ENCODE peak calls at places on chromosomes 5 and 9, in six cellular contexts. One of them, this sample, is unnamed.

GRCh38 chr9:118336167-118336951 is 632.2 kb downstream of the TLR4 start:
- DNase-seq in GM23338: no peak
- DNase-seq in CD8-positive, alpha-beta T cell: no peak
- DNase-seq in OCI-LY7: no peak
- DNase-seq in B cell: no peak
- DNase-seq in AG09309: no peak
- DNase-seq in this sample: no peak

GRCh38 chr9:134892221-134892620 is 11.6 kb downstream of the FCN2 start:
- DNase-seq in GM23338: no peak
- DNase-seq in CD8-positive, alpha-beta T cell: no peak
- DNase-seq in OCI-LY7: no peak
- DNase-seq in B cell: no peak
- DNase-seq in AG09309: no peak
- DNase-seq in this sample: no peak

GRCh38 chr9:78300209-78300608 is 3.3 kb downstream of the PSAT1 start:
- DNase-seq in GM23338: no peak
- DNase-seq in CD8-positive, alpha-beta T cell: no peak
- DNase-seq in OCI-LY7: no peak
- DNase-seq in B cell: no peak
- DNase-seq in AG09309: no peak
- DNase-seq in this sample: no peak

GRCh38 chr9:70218767-70219166 is 40.0 kb upstream of the SMC5 start:
- DNase-seq in GM23338: no peak
- DNase-seq in CD8-positive, alpha-beta T cell: no peak
- DNase-seq in OCI-LY7: no peak
- DNase-seq in B cell: no peak
- DNase-seq in AG09309: peak; percentile 45
- DNase-seq in this sample: no peak

GRCh38 chr9:136484153-136485048 is 1.6 kb upstream of the SEC16A start:
- DNase-seq in GM23338: no peak
- DNase-seq in CD8-positive, alpha-beta T cell: no peak
- DNase-seq in OCI-LY7: no peak
- DNase-seq in B cell: peak; percentile 54
- DNase-seq in AG09309: no peak
- DNase-seq in this sample: no peak

GRCh38 chr9:134607971-134608370 is 33.6 kb upstream of the COL5A1 start:
- DNase-seq in GM23338: no peak
- DNase-seq in CD8-positive, alpha-beta T cell: no peak
- DNase-seq in OCI-LY7: no peak
- DNase-seq in B cell: no peak
- DNase-seq in AG09309: no peak
- DNase-seq in this sample: no peak

GRCh38 chr5:83281658-83282057 is 189.9 kb upstream of the VCAN start:
- DNase-seq in GM23338: no peak
- DNase-seq in CD8-positive, alpha-beta T cell: no peak
- DNase-seq in OCI-LY7: no peak
- DNase-seq in B cell: no peak
- DNase-seq in AG09309: peak; percentile 87
- DNase-seq in this sample: no peak

GRCh38 chr5:173884402-173885053 is 3.6 kb upstream of the CPEB4 start:
- DNase-seq in GM23338: no peak
- DNase-seq in CD8-positive, alpha-beta T cell: peak; percentile 30
- DNase-seq in OCI-LY7: peak; percentile 52
- DNase-seq in B cell: peak; percentile 60
- DNase-seq in AG09309: no peak
- DNase-seq in this sample: peak; percentile 25

GRCh38 chr5:119435436-119436132 is 16.7 kb upstream of the HSD17B4 start:
- DNase-seq in GM23338: peak; percentile 86
- DNase-seq in CD8-positive, alpha-beta T cell: peak; percentile 60
- DNase-seq in OCI-LY7: peak; percentile 80
- DNase-seq in B cell: peak; percentile 91
- DNase-seq in AG09309: no peak
- DNase-seq in this sample: peak; percentile 50

GRCh38 chr9:133525677-133526076 is 918 bp upstream of the MYMK start:
- DNase-seq in GM23338: no peak
- DNase-seq in CD8-positive, alpha-beta T cell: no peak
- DNase-seq in OCI-LY7: no peak
- DNase-seq in B cell: no peak
- DNase-seq in AG09309: no peak
- DNase-seq in this sample: no peak

GRCh38 chr5:67272453-67273130 is 76.0 kb upstream of the CD180 start:
- DNase-seq in GM23338: no peak
- DNase-seq in CD8-positive, alpha-beta T cell: no peak
- DNase-seq in OCI-LY7: no peak
- DNase-seq in B cell: no peak
- DNase-seq in AG09309: no peak
- DNase-seq in this sample: no peak

GRCh38 chr9:86434039-86434726 is 80.0 kb upstream of the TUT7 start:
- DNase-seq in GM23338: peak; percentile 78
- DNase-seq in CD8-positive, alpha-beta T cell: no peak
- DNase-seq in OCI-LY7: peak; percentile 48
- DNase-seq in B cell: peak; percentile 14
- DNase-seq in AG09309: peak; percentile 66
- DNase-seq in this sample: peak; percentile 40

GRCh38 chr5:141668601-141669265 is 13.3 kb downstream of the ARAP3 start:
- DNase-seq in GM23338: no peak
- DNase-seq in CD8-positive, alpha-beta T cell: no peak
- DNase-seq in OCI-LY7: no peak
- DNase-seq in B cell: no peak
- DNase-seq in AG09309: no peak
- DNase-seq in this sample: no peak

GRCh38 chr9:68574150-68574549 is 33.5 kb upstream of the TMEM252 start:
- DNase-seq in GM23338: no peak
- DNase-seq in CD8-positive, alpha-beta T cell: no peak
- DNase-seq in OCI-LY7: peak; percentile 14
- DNase-seq in B cell: no peak
- DNase-seq in AG09309: no peak
- DNase-seq in this sample: no peak

GRCh38 chr5:97666767-97667166 is 483.7 kb upstream of the RIOK2 start:
- DNase-seq in GM23338: no peak
- DNase-seq in CD8-positive, alpha-beta T cell: no peak
- DNase-seq in OCI-LY7: no peak
- DNase-seq in B cell: no peak
- DNase-seq in AG09309: no peak
- DNase-seq in this sample: no peak

GRCh38 chr5:150623152-150623877 is 17.1 kb upstream of the SYNPO start:
- DNase-seq in GM23338: no peak
- DNase-seq in CD8-positive, alpha-beta T cell: no peak
- DNase-seq in OCI-LY7: no peak
- DNase-seq in B cell: peak; percentile 30
- DNase-seq in AG09309: no peak
- DNase-seq in this sample: peak; percentile 76

GRCh38 chr9:134323741-134324358 is 2.4 kb upstream of the RXRA start:
- DNase-seq in GM23338: no peak
- DNase-seq in CD8-positive, alpha-beta T cell: no peak
- DNase-seq in OCI-LY7: no peak
- DNase-seq in B cell: no peak
- DNase-seq in AG09309: no peak
- DNase-seq in this sample: no peak

GRCh38 chr5:133746834-133747233 is 134.5 kb upstream of the FSTL4 start:
- DNase-seq in GM23338: peak; percentile 72
- DNase-seq in CD8-positive, alpha-beta T cell: no peak
- DNase-seq in OCI-LY7: peak; percentile 41
- DNase-seq in B cell: peak; percentile 17
- DNase-seq in AG09309: no peak
- DNase-seq in this sample: no peak

GRCh38 chr9:74336161-74336560 is 161.0 kb upstream of the RORB start:
- DNase-seq in GM23338: no peak
- DNase-seq in CD8-positive, alpha-beta T cell: no peak
- DNase-seq in OCI-LY7: no peak
- DNase-seq in B cell: no peak
- DNase-seq in AG09309: no peak
- DNase-seq in this sample: no peak

GRCh38 chr5:112351225-112351624 is 67.9 kb downstream of the EPB41L4A start:
- DNase-seq in GM23338: no peak
- DNase-seq in CD8-positive, alpha-beta T cell: no peak
- DNase-seq in OCI-LY7: no peak
- DNase-seq in B cell: no peak
- DNase-seq in AG09309: no peak
- DNase-seq in this sample: no peak

GRCh38 chr5:88647901-88648300 is 235.1 kb downstream of the MEF2C start:
- DNase-seq in GM23338: no peak
- DNase-seq in CD8-positive, alpha-beta T cell: no peak
- DNase-seq in OCI-LY7: no peak
- DNase-seq in B cell: no peak
- DNase-seq in AG09309: no peak
- DNase-seq in this sample: no peak

GRCh38 chr9:122197882-122198281 is 30.9 kb downstream of the LHX6 start:
- DNase-seq in GM23338: no peak
- DNase-seq in CD8-positive, alpha-beta T cell: no peak
- DNase-seq in OCI-LY7: no peak
- DNase-seq in B cell: no peak
- DNase-seq in AG09309: no peak
- DNase-seq in this sample: no peak

GRCh38 chr5:127777957-127778356 is 74.8 kb downstream of the CCDC192 start:
- DNase-seq in GM23338: no peak
- DNase-seq in CD8-positive, alpha-beta T cell: no peak
- DNase-seq in OCI-LY7: no peak
- DNase-seq in B cell: no peak
- DNase-seq in AG09309: no peak
- DNase-seq in this sample: no peak

DNA sequence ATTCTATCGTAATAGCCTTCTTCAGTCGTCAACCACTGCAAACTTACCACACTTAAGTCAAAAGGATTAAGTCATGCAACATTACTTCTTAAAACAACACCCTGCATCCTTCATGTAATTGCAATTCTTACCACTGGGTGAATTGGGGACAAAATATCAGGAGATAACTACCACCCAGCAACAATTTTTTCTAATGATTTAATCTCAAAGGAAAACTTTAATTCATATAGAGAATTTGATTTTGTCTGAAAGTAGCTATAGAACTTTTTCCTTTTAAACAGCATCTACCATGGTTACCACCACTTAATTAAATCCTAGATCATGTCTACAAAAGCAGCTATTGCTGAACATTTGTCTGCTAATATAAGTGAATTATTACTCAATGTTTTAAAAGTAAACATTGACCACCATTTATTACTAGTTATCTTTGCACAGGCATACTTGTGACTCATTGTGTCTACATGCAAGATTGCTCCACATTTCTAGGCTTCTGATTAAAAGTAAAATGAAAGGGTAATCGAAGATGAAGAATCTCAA is 10.5 kb downstream of the MLLT3 start:
- DNase-seq in GM23338: peak; percentile 62
- DNase-seq in CD8-positive, alpha-beta T cell: no peak
- DNase-seq in OCI-LY7: peak; percentile 12
- DNase-seq in B cell: no peak
- DNase-seq in AG09309: no peak
- DNase-seq in this sample: no peak
- TF ChIP-seq CTCF in GM23338: no peak
- TF ChIP-seq CTCF in CD8-positive, alpha-beta T cell: peak; percentile 58
- TF ChIP-seq CTCF in OCI-LY7: peak; percentile 53
- TF ChIP-seq CTCF in B cell: peak; percentile 40
- TF ChIP-seq CTCF in AG09309: peak; percentile 30
- TF ChIP-seq CTCF in this sample: no peak

DNA sequence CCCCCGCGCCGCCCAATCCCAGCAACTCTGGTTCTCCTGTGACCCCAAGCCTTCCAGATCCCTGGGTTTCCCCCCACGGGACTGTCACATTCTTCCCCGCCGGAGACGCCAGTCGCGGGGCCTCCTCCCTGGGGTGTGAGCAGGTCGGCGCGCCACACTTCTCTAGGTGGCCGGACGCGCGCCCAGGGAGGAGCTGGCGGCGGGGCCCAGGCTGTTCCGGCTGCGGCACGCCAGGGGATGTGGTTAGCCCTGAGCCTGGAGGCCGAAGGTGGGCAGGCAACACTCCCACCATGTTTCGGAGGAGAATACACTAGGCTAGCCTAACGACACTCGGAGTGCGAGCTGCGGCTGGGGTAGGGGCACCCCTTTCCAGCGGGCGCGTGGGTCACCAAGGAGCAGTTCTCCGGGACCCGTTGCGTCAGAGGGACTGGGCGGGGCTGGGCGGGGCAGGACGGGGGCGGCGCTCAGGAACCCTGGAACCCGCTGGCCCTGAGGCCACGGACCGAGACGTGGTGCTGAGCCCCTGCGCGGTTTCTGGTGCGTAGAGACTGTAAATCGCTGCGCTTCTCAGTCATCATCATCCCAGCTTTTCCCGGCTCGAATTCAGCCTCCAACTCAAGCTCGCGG is at the start of gene SLC27A6:
- DNase-seq in GM23338: peak; percentile 78
- DNase-seq in CD8-positive, alpha-beta T cell: no peak
- DNase-seq in OCI-LY7: no peak
- DNase-seq in B cell: no peak
- DNase-seq in AG09309: no peak
- DNase-seq in this sample: no peak
- TF ChIP-seq CTCF in GM23338: peak; percentile 0
- TF ChIP-seq CTCF in CD8-positive, alpha-beta T cell: no peak
- TF ChIP-seq CTCF in OCI-LY7: no peak
- TF ChIP-seq CTCF in B cell: no peak
- TF ChIP-seq CTCF in AG09309: no peak
- TF ChIP-seq CTCF in this sample: no peak

DNA sequence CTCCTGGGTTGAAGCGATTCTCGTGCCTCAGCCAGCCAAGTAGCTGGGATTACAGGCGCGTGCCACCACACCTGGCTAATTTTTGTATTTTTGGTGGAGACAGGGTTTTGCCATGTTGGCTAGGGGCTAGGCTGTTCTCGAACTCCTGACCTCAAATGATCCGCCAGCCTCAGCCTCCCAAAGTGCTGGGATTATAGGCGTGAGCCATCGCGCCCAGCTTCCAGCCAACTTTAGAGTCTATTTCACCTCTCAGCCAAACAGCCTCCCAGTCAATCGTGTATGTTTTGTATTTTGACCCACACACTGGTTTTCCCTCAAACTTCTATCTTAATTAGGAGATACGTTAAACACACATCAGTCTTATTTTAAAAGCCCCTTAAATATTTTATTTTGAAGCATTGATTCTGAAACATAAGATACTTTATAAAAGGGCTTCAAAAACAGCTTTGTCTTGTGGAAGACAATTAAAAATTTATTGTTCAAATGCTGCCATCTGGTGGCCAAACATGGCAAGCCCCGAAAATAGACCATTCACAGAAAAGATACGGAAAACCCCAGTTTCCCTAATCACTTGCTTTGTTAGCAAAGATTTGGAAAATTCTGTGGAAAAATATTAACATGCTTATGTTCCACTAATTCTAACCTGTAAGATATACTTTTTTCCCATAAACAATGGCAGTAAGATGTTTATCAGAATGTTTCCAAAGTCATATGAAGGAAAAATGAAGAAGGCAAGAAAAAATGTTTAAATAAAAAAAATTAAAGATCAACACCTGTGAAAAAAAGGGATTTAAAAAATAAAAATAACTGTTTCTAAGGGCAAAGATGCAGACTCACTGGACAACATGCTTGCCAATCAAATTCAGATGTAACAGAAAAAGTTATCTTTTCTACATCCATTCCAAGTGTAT is 33.1 kb downstream of the APTX start:
- DNase-seq in GM23338: peak; percentile 75
- DNase-seq in CD8-positive, alpha-beta T cell: peak; percentile 37
- DNase-seq in OCI-LY7: peak; percentile 64
- DNase-seq in B cell: peak; percentile 64
- DNase-seq in AG09309: no peak
- DNase-seq in this sample: peak; percentile 63
- TF ChIP-seq CTCF in GM23338: peak; percentile 71
- TF ChIP-seq CTCF in CD8-positive, alpha-beta T cell: peak; percentile 84
- TF ChIP-seq CTCF in OCI-LY7: peak; percentile 98
- TF ChIP-seq CTCF in B cell: peak; percentile 92
- TF ChIP-seq CTCF in AG09309: peak; percentile 72
- TF ChIP-seq CTCF in this sample: peak; percentile 74

GRCh38 chr5:75152861-75153260 is 83.8 kb downstream of the ANKRD31 start:
- DNase-seq in GM23338: no peak
- DNase-seq in CD8-positive, alpha-beta T cell: no peak
- DNase-seq in OCI-LY7: no peak
- DNase-seq in B cell: no peak
- DNase-seq in AG09309: no peak
- DNase-seq in this sample: no peak

GRCh38 chr5:75156585-75156984 is 80.1 kb downstream of the ANKRD31 start:
- DNase-seq in GM23338: peak; percentile 62
- DNase-seq in CD8-positive, alpha-beta T cell: no peak
- DNase-seq in OCI-LY7: no peak
- DNase-seq in B cell: no peak
- DNase-seq in AG09309: no peak
- DNase-seq in this sample: no peak
- TF ChIP-seq CTCF in GM23338: peak; percentile 65
- TF ChIP-seq CTCF in CD8-positive, alpha-beta T cell: no peak
- TF ChIP-seq CTCF in OCI-LY7: peak; percentile 14
- TF ChIP-seq CTCF in B cell: no peak
- TF ChIP-seq CTCF in AG09309: peak; percentile 11
- TF ChIP-seq CTCF in this sample: no peak

This sample was measured in GM20000.